ENCODE peak calls at places on chromosome 16, in ten cellular contexts. One of them, this sample, is unnamed.

GRCh38 chr16:19116711-19117449 is 3.1 kb downstream of the ITPRIPL2 start:
- DNase-seq in activated CD4-positive, alpha-beta T cell treated with anti-CD3 and anti-CD28 coated beads for 36 hours: no peak
- DNase-seq in stromal cell of bone marrow: no peak
- DNase-seq in activated T-helper 1 cell treated with anti-CD3 and anti-CD28 coated beads, Interleukin-12 subunit alpha, Interleukin-12 subunit beta, Interleukin-2, Interleukin-4 antibody, amounts not matched to agents 30 ng/mL and 10 ng/mL and 1 ng/mL, durations not matched to agents 14 hours and 24 hours and 36 hours: no peak
- DNase-seq in hepatic stellate cell: no peak
- DNase-seq in Peyer's patch: no peak
- DNase-seq in NCI-H2171: no peak
- DNase-seq in SW 1271: no peak
- DNase-seq in K562: no peak
- DNase-seq in lower leg skin: no peak
- DNase-seq in this sample: no peak

GRCh38 chr16:4172070-4172469 is 55.8 kb upstream of the ADCY9 start:
- DNase-seq in activated CD4-positive, alpha-beta T cell treated with anti-CD3 and anti-CD28 coated beads for 36 hours: peak
- DNase-seq in stromal cell of bone marrow: peak
- DNase-seq in activated T-helper 1 cell treated with anti-CD3 and anti-CD28 coated beads, Interleukin-12 subunit alpha, Interleukin-12 subunit beta, Interleukin-2, Interleukin-4 antibody, amounts not matched to agents 30 ng/mL and 10 ng/mL and 1 ng/mL, durations not matched to agents 14 hours and 24 hours and 36 hours: no peak
- DNase-seq in hepatic stellate cell: peak
- DNase-seq in Peyer's patch: no peak
- DNase-seq in NCI-H2171: no peak
- DNase-seq in SW 1271: no peak
- DNase-seq in K562: no peak
- DNase-seq in lower leg skin: no peak
- DNase-seq in this sample: no peak

GRCh38 chr16:68298907-68299515 is 11.7 kb downstream of the SLC7A6OS start:
- DNase-seq in activated CD4-positive, alpha-beta T cell treated with anti-CD3 and anti-CD28 coated beads for 36 hours: no peak
- DNase-seq in stromal cell of bone marrow: peak
- DNase-seq in activated T-helper 1 cell treated with anti-CD3 and anti-CD28 coated beads, Interleukin-12 subunit alpha, Interleukin-12 subunit beta, Interleukin-2, Interleukin-4 antibody, amounts not matched to agents 30 ng/mL and 10 ng/mL and 1 ng/mL, durations not matched to agents 14 hours and 24 hours and 36 hours: no peak
- DNase-seq in hepatic stellate cell: peak
- DNase-seq in Peyer's patch: no peak
- DNase-seq in NCI-H2171: no peak
- DNase-seq in SW 1271: no peak
- DNase-seq in K562: no peak
- DNase-seq in lower leg skin: peak
- DNase-seq in this sample: no peak

GRCh38 chr16:80198265-80198994 is 342.4 kb upstream of the DYNLRB2 start:
- DNase-seq in activated CD4-positive, alpha-beta T cell treated with anti-CD3 and anti-CD28 coated beads for 36 hours: no peak
- DNase-seq in stromal cell of bone marrow: no peak
- DNase-seq in activated T-helper 1 cell treated with anti-CD3 and anti-CD28 coated beads, Interleukin-12 subunit alpha, Interleukin-12 subunit beta, Interleukin-2, Interleukin-4 antibody, amounts not matched to agents 30 ng/mL and 10 ng/mL and 1 ng/mL, durations not matched to agents 14 hours and 24 hours and 36 hours: no peak
- DNase-seq in hepatic stellate cell: no peak
- DNase-seq in Peyer's patch: no peak
- DNase-seq in NCI-H2171: no peak
- DNase-seq in SW 1271: no peak
- DNase-seq in K562: no peak
- DNase-seq in lower leg skin: no peak
- DNase-seq in this sample: no peak

GRCh38 chr16:12296406-12296805 is 319.9 kb downstream of the SNX29 start:
- DNase-seq in activated CD4-positive, alpha-beta T cell treated with anti-CD3 and anti-CD28 coated beads for 36 hours: no peak
- DNase-seq in stromal cell of bone marrow: no peak
- DNase-seq in activated T-helper 1 cell treated with anti-CD3 and anti-CD28 coated beads, Interleukin-12 subunit alpha, Interleukin-12 subunit beta, Interleukin-2, Interleukin-4 antibody, amounts not matched to agents 30 ng/mL and 10 ng/mL and 1 ng/mL, durations not matched to agents 14 hours and 24 hours and 36 hours: no peak
- DNase-seq in hepatic stellate cell: no peak
- DNase-seq in Peyer's patch: no peak
- DNase-seq in NCI-H2171: no peak
- DNase-seq in SW 1271: no peak
- DNase-seq in K562: no peak
- DNase-seq in lower leg skin: no peak
- DNase-seq in this sample: no peak

GRCh38 chr16:27969574-27969973 is 93.9 kb downstream of the GSG1L start:
- DNase-seq in activated CD4-positive, alpha-beta T cell treated with anti-CD3 and anti-CD28 coated beads for 36 hours: no peak
- DNase-seq in stromal cell of bone marrow: peak
- DNase-seq in activated T-helper 1 cell treated with anti-CD3 and anti-CD28 coated beads, Interleukin-12 subunit alpha, Interleukin-12 subunit beta, Interleukin-2, Interleukin-4 antibody, amounts not matched to agents 30 ng/mL and 10 ng/mL and 1 ng/mL, durations not matched to agents 14 hours and 24 hours and 36 hours: no peak
- DNase-seq in hepatic stellate cell: no peak
- DNase-seq in Peyer's patch: no peak
- DNase-seq in NCI-H2171: no peak
- DNase-seq in SW 1271: no peak
- DNase-seq in K562: no peak
- DNase-seq in lower leg skin: no peak
- DNase-seq in this sample: no peak

GRCh38 chr16:1046271-1046955 is 26.1 kb upstream of the SSTR5 start:
- DNase-seq in activated CD4-positive, alpha-beta T cell treated with anti-CD3 and anti-CD28 coated beads for 36 hours: no peak
- DNase-seq in stromal cell of bone marrow: no peak
- DNase-seq in activated T-helper 1 cell treated with anti-CD3 and anti-CD28 coated beads, Interleukin-12 subunit alpha, Interleukin-12 subunit beta, Interleukin-2, Interleukin-4 antibody, amounts not matched to agents 30 ng/mL and 10 ng/mL and 1 ng/mL, durations not matched to agents 14 hours and 24 hours and 36 hours: no peak
- DNase-seq in hepatic stellate cell: no peak
- DNase-seq in Peyer's patch: no peak
- DNase-seq in NCI-H2171: no peak
- DNase-seq in SW 1271: no peak
- DNase-seq in K562: no peak
- DNase-seq in lower leg skin: no peak
- DNase-seq in this sample: no peak

GRCh38 chr16:88810166-88810867 is 1.4 kb downstream of the APRT start:
- DNase-seq in activated CD4-positive, alpha-beta T cell treated with anti-CD3 and anti-CD28 coated beads for 36 hours: peak
- DNase-seq in stromal cell of bone marrow: no peak
- DNase-seq in activated T-helper 1 cell treated with anti-CD3 and anti-CD28 coated beads, Interleukin-12 subunit alpha, Interleukin-12 subunit beta, Interleukin-2, Interleukin-4 antibody, amounts not matched to agents 30 ng/mL and 10 ng/mL and 1 ng/mL, durations not matched to agents 14 hours and 24 hours and 36 hours: no peak
- DNase-seq in hepatic stellate cell: no peak
- DNase-seq in Peyer's patch: no peak
- DNase-seq in NCI-H2171: no peak
- DNase-seq in SW 1271: no peak
- DNase-seq in K562: no peak
- DNase-seq in lower leg skin: no peak
- DNase-seq in this sample: peak

GRCh38 chr16:86150646-86151371 is 251.8 kb downstream of the IRF8 start:
- DNase-seq in activated CD4-positive, alpha-beta T cell treated with anti-CD3 and anti-CD28 coated beads for 36 hours: no peak
- DNase-seq in stromal cell of bone marrow: no peak
- DNase-seq in activated T-helper 1 cell treated with anti-CD3 and anti-CD28 coated beads, Interleukin-12 subunit alpha, Interleukin-12 subunit beta, Interleukin-2, Interleukin-4 antibody, amounts not matched to agents 30 ng/mL and 10 ng/mL and 1 ng/mL, durations not matched to agents 14 hours and 24 hours and 36 hours: no peak
- DNase-seq in hepatic stellate cell: no peak
- DNase-seq in Peyer's patch: no peak
- DNase-seq in NCI-H2171: no peak
- DNase-seq in SW 1271: no peak
- DNase-seq in K562: no peak
- DNase-seq in lower leg skin: peak
- DNase-seq in this sample: no peak

GRCh38 chr16:30609002-30609927 is 924 bp downstream of the ZNF689 start:
- DNase-seq in activated CD4-positive, alpha-beta T cell treated with anti-CD3 and anti-CD28 coated beads for 36 hours: peak
- DNase-seq in stromal cell of bone marrow: no peak
- DNase-seq in activated T-helper 1 cell treated with anti-CD3 and anti-CD28 coated beads, Interleukin-12 subunit alpha, Interleukin-12 subunit beta, Interleukin-2, Interleukin-4 antibody, amounts not matched to agents 30 ng/mL and 10 ng/mL and 1 ng/mL, durations not matched to agents 14 hours and 24 hours and 36 hours: peak
- DNase-seq in hepatic stellate cell: peak
- DNase-seq in Peyer's patch: peak
- DNase-seq in NCI-H2171: no peak
- DNase-seq in SW 1271: peak
- DNase-seq in K562: peak
- DNase-seq in lower leg skin: peak
- DNase-seq in this sample: peak

GRCh38 chr16:53209489-53209888 is 154.7 kb downstream of the CHD9 start:
- DNase-seq in activated CD4-positive, alpha-beta T cell treated with anti-CD3 and anti-CD28 coated beads for 36 hours: no peak
- DNase-seq in stromal cell of bone marrow: no peak
- DNase-seq in activated T-helper 1 cell treated with anti-CD3 and anti-CD28 coated beads, Interleukin-12 subunit alpha, Interleukin-12 subunit beta, Interleukin-2, Interleukin-4 antibody, amounts not matched to agents 30 ng/mL and 10 ng/mL and 1 ng/mL, durations not matched to agents 14 hours and 24 hours and 36 hours: no peak
- DNase-seq in hepatic stellate cell: no peak
- DNase-seq in Peyer's patch: no peak
- DNase-seq in NCI-H2171: no peak
- DNase-seq in SW 1271: no peak
- DNase-seq in K562: no peak
- DNase-seq in lower leg skin: no peak
- DNase-seq in this sample: no peak

GRCh38 chr16:4008116-4008515 is 108.1 kb downstream of the ADCY9 start:
- DNase-seq in activated CD4-positive, alpha-beta T cell treated with anti-CD3 and anti-CD28 coated beads for 36 hours: no peak
- DNase-seq in stromal cell of bone marrow: no peak
- DNase-seq in activated T-helper 1 cell treated with anti-CD3 and anti-CD28 coated beads, Interleukin-12 subunit alpha, Interleukin-12 subunit beta, Interleukin-2, Interleukin-4 antibody, amounts not matched to agents 30 ng/mL and 10 ng/mL and 1 ng/mL, durations not matched to agents 14 hours and 24 hours and 36 hours: no peak
- DNase-seq in hepatic stellate cell: no peak
- DNase-seq in Peyer's patch: no peak
- DNase-seq in NCI-H2171: no peak
- DNase-seq in SW 1271: no peak
- DNase-seq in K562: no peak
- DNase-seq in lower leg skin: no peak
- DNase-seq in this sample: no peak

GRCh38 chr16:88310796-88311605 is 71.8 kb upstream of the ZNF469 start:
- DNase-seq in activated CD4-positive, alpha-beta T cell treated with anti-CD3 and anti-CD28 coated beads for 36 hours: no peak
- DNase-seq in stromal cell of bone marrow: no peak
- DNase-seq in activated T-helper 1 cell treated with anti-CD3 and anti-CD28 coated beads, Interleukin-12 subunit alpha, Interleukin-12 subunit beta, Interleukin-2, Interleukin-4 antibody, amounts not matched to agents 30 ng/mL and 10 ng/mL and 1 ng/mL, durations not matched to agents 14 hours and 24 hours and 36 hours: no peak
- DNase-seq in hepatic stellate cell: no peak
- DNase-seq in Peyer's patch: no peak
- DNase-seq in NCI-H2171: no peak
- DNase-seq in SW 1271: no peak
- DNase-seq in K562: no peak
- DNase-seq in lower leg skin: no peak
- DNase-seq in this sample: no peak

GRCh38 chr16:58492066-58492465 is 7.9 kb upstream of the NDRG4 start:
- DNase-seq in activated CD4-positive, alpha-beta T cell treated with anti-CD3 and anti-CD28 coated beads for 36 hours: no peak
- DNase-seq in stromal cell of bone marrow: no peak
- DNase-seq in activated T-helper 1 cell treated with anti-CD3 and anti-CD28 coated beads, Interleukin-12 subunit alpha, Interleukin-12 subunit beta, Interleukin-2, Interleukin-4 antibody, amounts not matched to agents 30 ng/mL and 10 ng/mL and 1 ng/mL, durations not matched to agents 14 hours and 24 hours and 36 hours: no peak
- DNase-seq in hepatic stellate cell: no peak
- DNase-seq in Peyer's patch: no peak
- DNase-seq in NCI-H2171: peak
- DNase-seq in SW 1271: no peak
- DNase-seq in K562: no peak
- DNase-seq in lower leg skin: no peak
- DNase-seq in this sample: no peak

GRCh38 chr16:66933776-66934137 is 445 bp downstream of the CIAO2B start:
- DNase-seq in activated CD4-positive, alpha-beta T cell treated with anti-CD3 and anti-CD28 coated beads for 36 hours: peak
- DNase-seq in stromal cell of bone marrow: no peak
- DNase-seq in activated T-helper 1 cell treated with anti-CD3 and anti-CD28 coated beads, Interleukin-12 subunit alpha, Interleukin-12 subunit beta, Interleukin-2, Interleukin-4 antibody, amounts not matched to agents 30 ng/mL and 10 ng/mL and 1 ng/mL, durations not matched to agents 14 hours and 24 hours and 36 hours: no peak
- DNase-seq in hepatic stellate cell: peak
- DNase-seq in Peyer's patch: no peak
- DNase-seq in NCI-H2171: no peak
- DNase-seq in SW 1271: no peak
- DNase-seq in K562: peak
- DNase-seq in lower leg skin: no peak
- DNase-seq in this sample: peak

GRCh38 chr16:58264961-58265479 is 29.8 kb downstream of the PRSS54 start:
- DNase-seq in activated CD4-positive, alpha-beta T cell treated with anti-CD3 and anti-CD28 coated beads for 36 hours: peak
- DNase-seq in stromal cell of bone marrow: peak
- DNase-seq in activated T-helper 1 cell treated with anti-CD3 and anti-CD28 coated beads, Interleukin-12 subunit alpha, Interleukin-12 subunit beta, Interleukin-2, Interleukin-4 antibody, amounts not matched to agents 30 ng/mL and 10 ng/mL and 1 ng/mL, durations not matched to agents 14 hours and 24 hours and 36 hours: no peak
- DNase-seq in hepatic stellate cell: peak
- DNase-seq in Peyer's patch: no peak
- DNase-seq in NCI-H2171: no peak
- DNase-seq in SW 1271: peak
- DNase-seq in K562: peak
- DNase-seq in lower leg skin: no peak
- DNase-seq in this sample: peak

GRCh38 chr16:64711596-64711995 is 410.3 kb downstream of the CDH11 start:
- DNase-seq in activated CD4-positive, alpha-beta T cell treated with anti-CD3 and anti-CD28 coated beads for 36 hours: no peak
- DNase-seq in stromal cell of bone marrow: no peak
- DNase-seq in activated T-helper 1 cell treated with anti-CD3 and anti-CD28 coated beads, Interleukin-12 subunit alpha, Interleukin-12 subunit beta, Interleukin-2, Interleukin-4 antibody, amounts not matched to agents 30 ng/mL and 10 ng/mL and 1 ng/mL, durations not matched to agents 14 hours and 24 hours and 36 hours: no peak
- DNase-seq in hepatic stellate cell: no peak
- DNase-seq in Peyer's patch: no peak
- DNase-seq in NCI-H2171: no peak
- DNase-seq in SW 1271: no peak
- DNase-seq in K562: no peak
- DNase-seq in lower leg skin: no peak
- DNase-seq in this sample: no peak

GRCh38 chr16:54246454-54246821 is 40.1 kb downstream of the IRX3 start:
- DNase-seq in activated CD4-positive, alpha-beta T cell treated with anti-CD3 and anti-CD28 coated beads for 36 hours: no peak
- DNase-seq in stromal cell of bone marrow: no peak
- DNase-seq in activated T-helper 1 cell treated with anti-CD3 and anti-CD28 coated beads, Interleukin-12 subunit alpha, Interleukin-12 subunit beta, Interleukin-2, Interleukin-4 antibody, amounts not matched to agents 30 ng/mL and 10 ng/mL and 1 ng/mL, durations not matched to agents 14 hours and 24 hours and 36 hours: no peak
- DNase-seq in hepatic stellate cell: no peak
- DNase-seq in Peyer's patch: no peak
- DNase-seq in NCI-H2171: no peak
- DNase-seq in SW 1271: no peak
- DNase-seq in K562: no peak
- DNase-seq in lower leg skin: peak
- DNase-seq in this sample: no peak

This sample was measured in stimulated activated CD4-positive, alpha-beta T cell treated with anti-CD3 and anti-CD28 coated beads, Interleukin-4, amount 100 ng/mL, for 24 hours.